ENCODE peak calls at places on chromosomes 16 and 17, in four cellular contexts. T, R, X and Q are unnamed samples. For H3K36me3, the result is how much of the 10 kb centered on the place peaks cover.

GRCh38 chr16:70661918-70662641 is 15.7 kb downstream of the IL34 start:
- DNase-seq in T (no peak), X (peak), R (no peak), Q (no peak)

GRCh38 chr16:67936124-67936875 is at the start of gene PSMB10:
- DNase-seq in R (peak), X (peak), T (peak), Q (peak)

GRCh38 chr16:86134802-86135461 is 236.0 kb downstream of the IRF8 start:
- DNase-seq in X (peak), T (peak), R (no peak), Q (no peak)

GRCh38 chr17:58568050-58568830 is 53.8 kb upstream of the MTMR4 start:
- DNase-seq in X (no peak), R (no peak), T (no peak), Q (no peak)

GRCh38 chr16:4936991-4937781 is at the start of gene PPL:
- DNase-seq in T (no peak), R (peak), X (no peak), Q (no peak)

GRCh38 chr17:16534236-16534635 is 34.8 kb downstream of the ZNF287 start:
- DNase-seq in T (no peak), X (no peak), R (no peak), Q (no peak)

GRCh38 chr17:78435330-78436005 is 57.0 kb downstream of the PGS1 start:
- DNase-seq in T (no peak), R (no peak), X (no peak), Q (no peak)

GRCh38 chr17:44363613-44364159 is at the start of gene FAM171A2:
- DNase-seq in R (peak), X (peak), T (peak), Q (peak)

GRCh38 chr17:64420143-64420670 is 28.7 kb upstream of the MILR1 start:
- DNase-seq in T (peak), R (no peak), X (peak), Q (peak)

GRCh38 chr16:22093952-22094351 is 1.6 kb downstream of the VWA3A start:
- DNase-seq in X (no peak), T (no peak), R (no peak), Q (no peak)

GRCh38 chr16:78310196-78310595 is 210.7 kb downstream of the WWOX start:
- DNase-seq in X (no peak), T (no peak), R (no peak), Q (no peak)

GRCh38 chr17:76793775-76794174 is 55.9 kb downstream of the MFSD11 start:
- DNase-seq in R (no peak), T (peak), X (no peak), Q (peak)

GRCh38 chr16:30064746-30065111 is 831 bp upstream of the ALDOA start:
- DNase-seq in T (no peak), R (no peak), X (no peak), Q (no peak)

GRCh38 chr16:83952940-83953795 is at the start of gene OSGIN1:
- DNase-seq in X (peak), R (peak), T (peak), Q (peak)

GRCh38 chr17:71633391-71633849 is 487.4 kb upstream of the SOX9 start:
- DNase-seq in R (no peak), X (peak), T (peak), Q (peak)

GRCh38 chr17:34151081-34151480 is 104.0 kb upstream of the CCL2 start:
- DNase-seq in T (no peak), X (no peak), R (no peak), Q (no peak)

GRCh38 chr17:44977065-44977464 is 9.0 kb upstream of the C1QL1 start:
- DNase-seq in R (no peak), X (no peak), T (no peak), Q (no peak)

GRCh38 chr17:73419896-73420295 is 108.1 kb upstream of the CDC42EP4 start:
- DNase-seq in T (peak), R (no peak), X (peak), Q (no peak)

GRCh38 chr17:27861979-27862378 is 31.2 kb downstream of the LYRM9 start:
- DNase-seq in R (no peak), T (no peak), X (no peak), Q (no peak)

GRCh38 chr17:75535119-75535537 is 9.6 kb downstream of the LLGL2 start:
- DNase-seq in R (no peak), X (no peak), T (no peak), Q (no peak)

GRCh38 chr17:30532871-30533270 is 55.7 kb downstream of the GOSR1 start:
- DNase-seq in X (no peak), R (no peak), T (no peak), Q (no peak)

DNA sequence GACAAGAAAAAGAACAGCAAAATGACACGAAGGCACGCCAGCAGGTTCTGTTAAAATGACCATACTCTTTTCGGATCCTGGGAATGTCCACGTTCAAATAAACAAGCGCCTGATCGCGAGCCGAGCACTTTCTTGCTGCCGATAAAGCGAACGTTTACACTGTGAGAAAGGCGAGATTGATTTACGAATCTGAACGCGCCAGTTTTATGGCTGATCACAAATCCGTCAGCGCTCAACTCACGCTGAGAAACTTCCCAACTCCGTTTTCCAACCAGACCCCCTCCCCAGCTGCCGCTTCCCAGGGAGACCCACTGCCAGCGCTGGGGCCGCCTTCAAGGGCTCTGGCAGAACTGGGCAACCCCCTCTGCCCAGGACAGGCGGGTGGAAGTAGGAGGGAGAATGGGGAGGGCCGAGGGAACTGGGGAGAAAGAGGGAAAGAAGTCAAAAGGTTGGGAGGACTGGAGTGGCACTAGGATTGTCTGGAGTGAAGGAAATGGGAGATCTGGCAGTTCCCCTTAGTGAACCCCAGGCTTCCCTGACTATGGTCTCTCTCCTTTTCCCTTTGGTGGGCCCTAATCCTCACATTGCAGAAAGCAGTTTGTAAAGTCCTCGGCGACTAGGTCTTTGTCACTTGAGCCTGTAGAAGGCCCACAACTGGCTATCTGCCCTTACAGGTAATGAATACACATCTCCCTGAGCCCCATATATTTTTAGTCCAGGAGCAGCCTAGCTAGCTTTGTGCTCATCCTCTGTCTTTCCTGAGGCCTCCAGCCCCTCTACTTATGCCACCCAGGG is 6.9 kb downstream of the HOXB4 start:
- DNase-seq in T (peak), R (no peak), X (peak), Q (no peak)
- H3K36me3 ChIP-seq in T (half or more), R (under half), X (under half), Q (under half)

GRCh38 chr16:84986102-84986501 is 25.2 kb downstream of the ZDHHC7 start:
- DNase-seq in X (no peak), T (no peak), R (no peak), Q (no peak)
- H3K36me3 ChIP-seq in X (under half), T (half or more), R (half or more), Q (half or more)

GRCh38 chr17:57424273-57424672 is 167.9 kb downstream of the MSI2 start:
- DNase-seq in T (no peak), R (no peak), X (no peak), Q (no peak)

GRCh38 chr17:57420674-57421392 is 164.5 kb downstream of the MSI2 start:
- DNase-seq in R (no peak), X (no peak), T (no peak), Q (no peak)

GRCh38 chr17:57421393-57421717 is 165.0 kb downstream of the MSI2 start:
- DNase-seq in R (no peak), X (no peak), T (no peak), Q (no peak)

GRCh38 chr17:57423541-57423940 is 167.2 kb downstream of the MSI2 start:
- DNase-seq in X (no peak), R (no peak), T (no peak), Q (no peak)

DNA sequence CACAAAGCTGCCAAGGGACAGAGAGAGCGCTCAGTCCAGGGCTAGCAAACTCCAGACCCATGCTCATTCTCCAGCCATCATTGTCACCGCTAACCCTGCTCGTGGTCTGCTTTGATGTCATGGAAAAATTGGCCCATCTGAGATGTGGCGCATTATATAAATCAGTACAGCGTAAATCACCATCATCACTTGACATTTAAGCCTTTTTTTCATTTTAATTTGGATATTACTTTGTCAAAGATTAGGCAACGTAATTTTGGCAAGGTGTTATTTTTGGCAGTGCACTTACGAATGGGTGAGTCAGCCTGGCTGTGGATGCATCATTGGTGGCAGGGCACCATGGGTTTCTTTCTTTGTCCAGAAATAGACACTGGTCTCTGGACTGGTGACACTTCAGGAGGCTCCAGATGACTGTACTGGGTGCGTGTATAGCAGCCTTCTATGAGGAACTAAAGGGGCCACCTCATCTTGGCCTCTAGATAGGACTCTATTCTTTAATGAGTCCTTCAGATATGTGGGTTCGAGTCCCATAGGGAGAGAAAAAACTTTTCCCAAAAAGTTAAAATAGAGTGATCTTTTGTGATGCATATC is 166.3 kb downstream of the MSI2 start:
- DNase-seq in X (peak), T (peak), R (peak), Q (peak)
- H3K36me3 ChIP-seq in X (under half), T (under half), R (under half), Q (under half)

GRCh38 chr17:19440421-19440820 is 29.4 kb downstream of the RNF112 start:
- DNase-seq in T (no peak), R (no peak), X (no peak), Q (no peak)
- H3K36me3 ChIP-seq in T (under half), R (under half), X (under half), Q (under half)

GRCh38 chr16:3650631-3651265 is 3.7 kb upstream of the DNASE1 start:
- DNase-seq in R (no peak), T (no peak), X (no peak), Q (no peak)
- H3K36me3 ChIP-seq in R (under half), T (under half), X (under half), Q (under half)